ENCODE peak calls at places on chromosomes 4 and X, in ten cellular contexts. M, N, O, Q, I, J, X, F, W and S are unnamed samples.

GRCh38 chr4:83011779-83012630 is 1.4 kb upstream of the LIN54 start:
- DNase-seq in M (no peak), N (peak; percentile 31), O (peak; percentile 80), Q (peak; percentile 51), I (peak; percentile 38), J (peak; percentile 24), X (no peak), F (peak; percentile 16), W (peak; percentile 70), S (no peak)

GRCh38 chr4:41426523-41426922 is 111.4 kb upstream of the LIMCH1 start:
- DNase-seq in M (no peak), N (no peak), O (no peak), Q (no peak), I (no peak), J (no peak), X (no peak), F (no peak), W (no peak), S (no peak)

GRCh38 chrX:15366507-15367352 is 17.5 kb downstream of the VEGFD start:
- DNase-seq in M (no peak), N (no peak), O (no peak), Q (no peak), I (no peak), J (no peak), X (no peak), F (no peak), W (no peak), S (no peak)

GRCh38 chrX:125533352-125533751 is 213.7 kb downstream of the TEX13C start:
- DNase-seq in M (no peak), N (no peak), O (no peak), Q (no peak), I (no peak), J (no peak), X (no peak), F (no peak), W (no peak), S (no peak)

GRCh38 chrX:15349046-15349445 is 13.7 kb upstream of the PIGA start:
- DNase-seq in M (peak; percentile 53), N (peak; percentile 82), O (no peak), Q (peak; percentile 66), I (no peak), J (peak; percentile 79), X (no peak), F (peak; percentile 50), W (no peak), S (peak; percentile 80)

GRCh38 chr4:637536-637935 is 12.2 kb downstream of the PDE6B start:
- DNase-seq in M (no peak), N (peak; percentile 11), O (peak; percentile 24), Q (no peak), I (no peak), J (no peak), X (peak; percentile 62), F (peak; percentile 18), W (no peak), S (no peak)

GRCh38 chrX:13077168-13077567 is 32.7 kb upstream of the FAM9C start:
- DNase-seq in M (no peak), N (peak; percentile 13), O (no peak), Q (no peak), I (no peak), J (peak; percentile 19), X (no peak), F (no peak), W (peak; percentile 70), S (no peak)

GRCh38 chr4:128812360-128812958 is 3.0 kb downstream of the JADE1 start:
- DNase-seq in M (no peak), N (peak; percentile 83), O (peak; percentile 76), Q (peak; percentile 38), I (peak; percentile 51), J (peak; percentile 73), X (no peak), F (peak; percentile 66), W (no peak), S (peak; percentile 74)

GRCh38 chrX:112631892-112632291 is 47.8 kb downstream of the LHFPL1 start:
- DNase-seq in M (no peak), N (no peak), O (no peak), Q (no peak), I (no peak), J (no peak), X (no peak), F (no peak), W (no peak), S (no peak)

GRCh38 chrX:103310592-103311400 is at the start of gene BEX2:
- DNase-seq in M (no peak), N (peak; percentile 35), O (peak; percentile 66), Q (peak; percentile 91), I (peak; percentile 42), J (peak; percentile 22), X (peak; percentile 93), F (peak; percentile 31), W (peak; percentile 66), S (peak; percentile 17)

GRCh38 chrX:103309860-103310591 is 764 bp downstream of the BEX2 start:
- DNase-seq in M (no peak), N (no peak), O (no peak), Q (peak; percentile 13), I (no peak), J (no peak), X (peak; percentile 79), F (no peak), W (no peak), S (no peak)

GRCh38 chrX:103311401-103311785 is 603 bp upstream of the BEX2 start:
- DNase-seq in M (no peak), N (no peak), O (no peak), Q (no peak), I (no peak), J (no peak), X (no peak), F (no peak), W (no peak), S (no peak)
- H3K4me3 ChIP-seq in M (no peak overlapping the region), N (no peak overlapping the region), O (peak overlapping the region; percentile 66), Q (no peak overlapping the region), I (peak overlapping the region; percentile 57), J (no peak overlapping the region), X (no peak overlapping the region), F (no peak overlapping the region), W (no peak overlapping the region), S (no peak overlapping the region)

GRCh38 chr4:98995183-98996055 is at the start of gene METAP1:
- DNase-seq in M (peak; percentile 80), N (peak; percentile 96), O (peak; percentile 94), Q (peak; percentile 94), I (peak; percentile 96), J (peak; percentile 92), X (peak; percentile 100), F (peak; percentile 91), W (peak; percentile 94), S (peak; percentile 93)
- TF ChIP-seq CTCF in M (peak; percentile 59), N (peak; percentile 70), O (peak; percentile 68), Q (peak; percentile 78), I (peak; percentile 49), J (peak; percentile 48), X (peak; percentile 75), F (peak; percentile 74), W (peak; percentile 44), S (peak; percentile 56)

DNA sequence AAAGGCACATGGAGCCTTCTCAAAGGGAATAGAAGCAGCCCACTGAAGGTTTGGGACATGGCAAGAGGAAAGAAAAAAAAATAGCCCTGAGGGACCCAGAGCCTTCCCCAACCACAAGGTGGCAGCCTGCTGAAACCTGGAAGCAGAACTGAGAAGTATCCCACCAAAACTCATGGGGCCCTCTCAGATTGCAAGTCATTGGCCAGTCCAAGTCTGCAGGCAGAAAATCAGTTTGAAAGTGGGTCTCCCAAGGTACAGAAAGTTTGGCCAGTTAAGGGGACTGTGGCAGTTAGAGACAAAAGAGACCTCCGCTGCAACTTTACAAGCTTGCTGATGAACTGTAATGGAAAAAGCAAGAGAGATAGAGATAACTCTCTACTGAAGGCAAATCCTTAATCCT is 155.8 kb downstream of the ANTXR2 start:
- DNase-seq in M (no peak), N (peak; percentile 76), O (no peak), Q (no peak), I (peak; percentile 16), J (peak; percentile 62), X (no peak), F (peak; percentile 46), W (no peak), S (peak; percentile 75)
- H3K4me3 ChIP-seq in M (no peak overlapping the region), N (no peak overlapping the region), O (no peak overlapping the region), Q (no peak overlapping the region), I (no peak overlapping the region), J (no peak overlapping the region), X (no peak overlapping the region), F (no peak overlapping the region), W (no peak overlapping the region), S (no peak overlapping the region)

GRCh38 chr4:26239796-26240195 is 81.0 kb upstream of the RBPJ start:
- DNase-seq in M (no peak), N (no peak), O (no peak), Q (no peak), I (no peak), J (no peak), X (no peak), F (no peak), W (no peak), S (no peak)

GRCh38 chr4:26242451-26242850 is 78.4 kb upstream of the RBPJ start:
- DNase-seq in M (no peak), N (peak; percentile 50), O (no peak), Q (no peak), I (no peak), J (peak; percentile 37), X (no peak), F (no peak), W (no peak), S (peak; percentile 10)

GRCh38 chr4:26238426-26238781 is 82.4 kb upstream of the RBPJ start:
- DNase-seq in M (no peak), N (no peak), O (no peak), Q (no peak), I (no peak), J (peak; percentile 18), X (no peak), F (no peak), W (no peak), S (no peak)

GRCh38 chr4:26237916-26238315 is 82.9 kb upstream of the RBPJ start:
- DNase-seq in M (no peak), N (no peak), O (no peak), Q (no peak), I (no peak), J (no peak), X (no peak), F (no peak), W (no peak), S (no peak)

GRCh38 chr4:26238782-26239647 is 81.8 kb upstream of the RBPJ start:
- DNase-seq in M (no peak), N (peak; percentile 76), O (no peak), Q (no peak), I (no peak), J (peak; percentile 46), X (no peak), F (peak; percentile 67), W (no peak), S (peak; percentile 41)
- TF ChIP-seq CTCF in M (no peak), N (no peak), O (no peak), Q (no peak), I (no peak), J (no peak), X (no peak), F (no peak), W (no peak), S (no peak)

GRCh38 chrX:148624951-148625350 is 124.5 kb downstream of the AFF2 start:
- DNase-seq in M (no peak), N (no peak), O (no peak), Q (no peak), I (no peak), J (no peak), X (no peak), F (no peak), W (no peak), S (no peak)
- H3K4me3 ChIP-seq in M (no peak overlapping the region), N (no peak overlapping the region), O (no peak overlapping the region), Q (no peak overlapping the region), I (no peak overlapping the region), J (no peak overlapping the region), X (no peak overlapping the region), F (no peak overlapping the region), W (no peak overlapping the region), S (no peak overlapping the region)

GRCh38 chrX:6292599-6292998 is 63.9 kb upstream of the NLGN4X start:
- DNase-seq in M (no peak), N (no peak), O (no peak), Q (no peak), I (no peak), J (no peak), X (no peak), F (no peak), W (no peak), S (no peak)
- TF ChIP-seq CTCF in M (no peak), N (no peak), O (no peak), Q (peak; percentile 25), I (no peak), J (no peak), X (no peak), F (no peak), W (no peak), S (no peak)